ENCODE peak calls at places on chromosome X, in six cellular contexts. N, W, U, V, J and X are unnamed samples.

GRCh38 chrX:151818828-151819227 is 84.3 kb downstream of the CNGA2 start:
- DNase-seq in U (no peak), N (no peak), J (no peak), V (no peak), W (no peak), X (no peak)

GRCh38 chrX:80648023-80648422 is 161.7 kb downstream of the BRWD3 start:
- DNase-seq in J (no peak), U (peak; percentile 2), V (no peak), W (no peak), N (peak; percentile 0), X (no peak)

GRCh38 chrX:88244066-88244465 is 503.0 kb upstream of the CPXCR1 start:
- DNase-seq in W (no peak), N (peak; percentile 15), U (no peak), J (no peak), V (no peak), X (peak; percentile 50)

GRCh38 chrX:107827137-107827831 is 1.6 kb downstream of the MID2 start:
- DNase-seq in W (no peak), U (no peak), N (no peak), J (no peak), V (no peak), X (no peak)

GRCh38 chrX:109714340-109714958 is 18.6 kb downstream of the ACSL4 start:
- DNase-seq in J (no peak), U (peak; percentile 35), N (no peak), V (no peak), W (no peak), X (no peak)

GRCh38 chrX:30065226-30065625 is 150.1 kb upstream of the MAGEB2 start:
- DNase-seq in W (no peak), U (no peak), J (no peak), V (no peak), N (no peak), X (no peak)

GRCh38 chrX:69505772-69506616 is 1.9 kb downstream of the NALF2 start:
- DNase-seq in N (no peak), W (no peak), V (no peak), U (no peak), J (no peak), X (no peak)

GRCh38 chrX:129876734-129877395 is 29.1 kb upstream of the UTP14A start:
- DNase-seq in U (peak; percentile 40), J (no peak), W (no peak), V (no peak), N (no peak), X (no peak)

GRCh38 chrX:139759637-139760036 is 51.7 kb upstream of the MCF2 start:
- DNase-seq in W (no peak), U (no peak), V (no peak), N (peak; percentile 2), J (no peak), X (no peak)

GRCh38 chrX:19195243-19195610 is 73.0 kb upstream of the ADGRG2 start:
- DNase-seq in N (no peak), V (no peak), J (no peak), U (no peak), W (no peak), X (no peak)

GRCh38 chrX:27731962-27732361 is 75.8 kb upstream of the MAGEB10 start:
- DNase-seq in J (no peak), W (no peak), V (no peak), U (no peak), N (no peak), X (no peak)

GRCh38 chrX:39772057-39772832 is 325.5 kb downstream of the BCOR start:
- DNase-seq in U (no peak), W (no peak), J (no peak), V (peak; percentile 57), N (no peak), X (peak; percentile 94)

GRCh38 chrX:69503228-69503834 is 795 bp upstream of the NALF2 start:
- DNase-seq in J (peak; percentile 39), U (no peak), N (no peak), W (no peak), V (no peak), X (peak; percentile 80)

GRCh38 chrX:120446503-120446902 is 22.6 kb downstream of the LAMP2 start:
- DNase-seq in U (peak; percentile 52), N (no peak), W (no peak), V (no peak), J (no peak), X (no peak)

GRCh38 chrX:109880629-109881028 is 122.3 kb upstream of the TMEM164 start:
- DNase-seq in U (no peak), V (no peak), N (no peak), W (no peak), J (no peak), X (no peak)

GRCh38 chrX:115393271-115393670 is 103.8 kb downstream of the LUZP4 start:
- DNase-seq in N (no peak), V (no peak), J (no peak), W (no peak), U (peak; percentile 42), X (no peak)

GRCh38 chrX:148732743-148733142 is 232.3 kb downstream of the AFF2 start:
- DNase-seq in V (no peak), N (no peak), J (no peak), W (no peak), U (no peak), X (no peak)

GRCh38 chrX:154056739-154057367 is 37.2 kb upstream of the IRAK1 start:
- DNase-seq in V (no peak), J (no peak), W (no peak), N (no peak), U (no peak), X (no peak)

GRCh38 chrX:136745215-136746173 is 35.2 kb downstream of the ARHGEF6 start:
- DNase-seq in N (no peak), U (no peak), J (no peak), W (no peak), V (no peak), X (no peak)

GRCh38 chrX:118497180-118497814 is 1.7 kb downstream of the DOCK11 start:
- DNase-seq in V (no peak), N (no peak), J (no peak), W (no peak), U (no peak), X (no peak)

GRCh38 chrX:19829817-19830216 is 57.6 kb downstream of the SH3KBP1 start:
- DNase-seq in N (no peak), J (no peak), V (no peak), U (no peak), W (no peak), X (no peak)

GRCh38 chrX:19981987-19982386 is 8.9 kb downstream of the BCLAF3 start:
- DNase-seq in U (no peak), V (no peak), W (no peak), J (no peak), N (no peak), X (no peak)

GRCh38 chrX:122220644-122221373 is 963.3 kb upstream of the GRIA3 start:
- DNase-seq in V (no peak), W (no peak), N (peak; percentile 17), U (no peak), J (no peak), X (peak; percentile 49)

GRCh38 chrX:131830400-131831184 is 192.5 kb upstream of the STK26 start:
- DNase-seq in N (peak; percentile 81), U (peak; percentile 96), V (peak; percentile 25), W (peak; percentile 82), J (peak; percentile 92), X (peak; percentile 71)

GRCh38 chrX:103699243-103699642 is 11.5 kb upstream of the TMEM31 start:
- DNase-seq in U (no peak), W (no peak), J (no peak), V (no peak), N (no peak), X (no peak)

GRCh38 chrX:20313889-20314288 is 47.2 kb upstream of the RPS6KA3 start:
- DNase-seq in U (no peak), N (no peak), W (no peak), J (no peak), V (no peak), X (no peak)

GRCh38 chrX:79154612-79155358 is 10.3 kb downstream of the GPR174 start:
- DNase-seq in U (no peak), N (no peak), V (no peak), J (no peak), W (no peak), X (no peak)

GRCh38 chrX:100449696-100450606 is 39.9 kb upstream of the PCDH19 start:
- DNase-seq in N (no peak), V (no peak), W (no peak), U (peak; percentile 21), J (no peak), X (no peak)

GRCh38 chrX:13001961-13002671 is 27.2 kb downstream of the TMSB4X start:
- DNase-seq in J (no peak), N (no peak), U (no peak), W (no peak), V (no peak), X (no peak)

GRCh38 chrX:68183612-68184214 is 249.6 kb downstream of the OPHN1 start:
- DNase-seq in W (no peak), V (no peak), J (no peak), N (no peak), U (peak; percentile 16), X (peak; percentile 28)

GRCh38 chrX:56310581-56310980 is 78.4 kb downstream of the KLF8 start:
- DNase-seq in U (no peak), W (no peak), V (no peak), N (no peak), J (no peak), X (no peak)

GRCh38 chrX:100995469-100995868 is 26.0 kb downstream of the ARL13A start:
- DNase-seq in U (peak; percentile 69), N (no peak), W (no peak), V (no peak), J (no peak), X (no peak)

GRCh38 chrX:37825225-37825842 is 22.0 kb downstream of the DYNLT3 start:
- DNase-seq in V (peak; percentile 53), J (peak; percentile 4), W (peak; percentile 64), N (peak; percentile 6), U (peak; percentile 35), X (peak; percentile 28)

GRCh38 chrX:3743821-3744439 is 30.5 kb upstream of the PRKX start:
- DNase-seq in V (peak; percentile 40), W (no peak), N (no peak), U (no peak), J (no peak), X (no peak)

GRCh38 chrX:69556094-69557011 is 52.2 kb downstream of the NALF2 start:
- DNase-seq in N (peak; percentile 31), J (no peak), V (no peak), W (no peak), U (peak; percentile 39), X (peak; percentile 78)

GRCh38 chrX:13373807-13374187 is 53.9 kb upstream of the ATXN3L start:
- DNase-seq in N (no peak), W (no peak), V (no peak), U (peak; percentile 8), J (no peak), X (no peak)

GRCh38 chrX:46575991-46576392 is 2.4 kb downstream of the CHST7 start:
- DNase-seq in W (peak; percentile 80), V (no peak), N (no peak), U (no peak), J (peak; percentile 10), X (no peak)

GRCh38 chrX:40170830-40171512 is 73.2 kb upstream of the BCOR start:
- DNase-seq in N (no peak), U (no peak), W (no peak), V (peak; percentile 21), J (no peak), X (no peak)